ENCODE peak calls at places on chromosomes 16 and 17, in seven cellular contexts. G, W, V, Q, P, K and S are unnamed samples.

GRCh38 chr16:30660424-30661251 is 2.4 kb downstream of the FBRS start:
- DNase-seq in V (no peak), K (no peak), G (no peak), W (no peak), P (no peak), Q (no peak), S (no peak)

GRCh38 chr17:51371732-51372151 is 111.4 kb downstream of the UTP18 start:
- DNase-seq in G (peak; percentile 61), V (no peak), P (peak; percentile 58), K (no peak), W (no peak), Q (no peak), S (peak; percentile 28)

GRCh38 chr17:60107526-60108257 is 29.0 kb upstream of the HEATR6 start:
- DNase-seq in W (no peak), Q (no peak), V (no peak), G (no peak), P (no peak), K (no peak), S (no peak)

GRCh38 chr17:75721463-75722011 is 278 bp downstream of the ITGB4 start:
- DNase-seq in P (peak; percentile 10), V (peak; percentile 23), K (no peak), G (no peak), Q (no peak), W (no peak), S (no peak)

GRCh38 chr16:65956100-65956499 is 410.4 kb upstream of the CDH5 start:
- DNase-seq in W (peak; percentile 64), Q (no peak), V (no peak), P (no peak), K (no peak), G (no peak), S (no peak)

GRCh38 chr17:63966646-63967265 is 6.0 kb downstream of the SCN4A start:
- DNase-seq in P (no peak), W (no peak), Q (no peak), G (no peak), V (no peak), K (no peak), S (peak; percentile 60)

GRCh38 chr17:57587201-57587870 is 157.8 kb downstream of the CCDC182 start:
- DNase-seq in G (no peak), P (no peak), Q (no peak), W (no peak), V (no peak), K (no peak), S (no peak)

GRCh38 chr16:49140618-49141017 is 141.0 kb downstream of the CBLN1 start:
- DNase-seq in P (no peak), V (no peak), K (no peak), G (no peak), Q (no peak), W (no peak), S (no peak)

GRCh38 chr16:70407811-70408274 is 31.1 kb downstream of the ST3GAL2 start:
- DNase-seq in W (no peak), V (no peak), P (no peak), K (no peak), Q (no peak), G (no peak), S (no peak)

GRCh38 chr16:50737420-50737959 is 4.4 kb upstream of the CYLD start:
- DNase-seq in K (no peak), V (no peak), Q (no peak), G (no peak), P (no peak), W (no peak), S (no peak)

GRCh38 chr17:62392908-62393307 is 12.6 kb downstream of the EFCAB3 start:
- DNase-seq in Q (no peak), W (no peak), K (no peak), V (no peak), P (no peak), G (no peak), S (no peak)

GRCh38 chr17:66661411-66661843 is 173.5 kb upstream of the CACNG5 start:
- DNase-seq in W (no peak), G (no peak), K (peak; percentile 59), P (no peak), V (no peak), Q (no peak), S (no peak)

GRCh38 chr17:79353548-79353947 is 257.3 kb downstream of the RBFOX3 start:
- DNase-seq in K (no peak), P (no peak), W (no peak), V (no peak), Q (no peak), G (no peak), S (no peak)
- TF ChIP-seq POLR2A in K (no peak), P (no peak), W (no peak), V (no peak), Q (no peak), G (no peak), S (no peak)

GRCh38 chr16:28974437-28975157 is at the start of gene SPNS1:
- DNase-seq in G (peak; percentile 98), Q (peak; percentile 100), V (peak; percentile 99), P (peak; percentile 98), K (peak; percentile 97), W (peak; percentile 99), S (peak; percentile 74)
- TF ChIP-seq POLR2A in G (no peak), Q (peak; percentile 80), V (peak; percentile 64), P (no peak), K (peak; percentile 23), W (peak; percentile 31), S (peak; percentile 92)

GRCh38 chr17:43368740-43369506 is 29.9 kb upstream of the ARL4D start:
- DNase-seq in Q (no peak), W (peak; percentile 89), V (peak; percentile 91), P (peak; percentile 89), G (peak; percentile 78), K (peak; percentile 74), S (no peak)
- TF ChIP-seq POLR2A in Q (peak; percentile 73), W (peak; percentile 54), V (peak; percentile 22), P (peak; percentile 30), G (no peak), K (peak; percentile 33), S (peak; percentile 76)

GRCh38 chr17:65558311-65558682 is 3.2 kb downstream of the AXIN2 start:
- DNase-seq in K (no peak), Q (no peak), W (no peak), G (no peak), V (no peak), P (no peak), S (no peak)

GRCh38 chr17:65556014-65556909 is 5.2 kb downstream of the AXIN2 start:
- DNase-seq in W (peak; percentile 86), G (peak; percentile 81), V (peak; percentile 85), P (peak; percentile 82), Q (peak; percentile 43), K (peak; percentile 62), S (no peak)

GRCh38 chr17:65558683-65559311 is 2.7 kb downstream of the AXIN2 start:
- DNase-seq in V (no peak), G (no peak), K (no peak), W (no peak), P (no peak), Q (no peak), S (no peak)

GRCh38 chr17:65556910-65557348 is 4.5 kb downstream of the AXIN2 start:
- DNase-seq in Q (no peak), W (no peak), V (no peak), K (no peak), G (no peak), P (no peak), S (no peak)

GRCh38 chr17:65557349-65558310 is 3.8 kb downstream of the AXIN2 start:
- DNase-seq in V (no peak), Q (no peak), W (no peak), K (no peak), P (no peak), G (no peak), S (no peak)
- TF ChIP-seq POLR2A in V (no peak), Q (no peak), W (no peak), K (peak; percentile 22), P (no peak), G (no peak), S (no peak)

GRCh38 chr16:89696598-89697128 is 4.8 kb downstream of the SPATA2L start:
- DNase-seq in Q (peak; percentile 77), V (no peak), G (no peak), K (no peak), P (no peak), W (no peak), S (no peak)
- TF ChIP-seq POLR2A in Q (no peak), V (no peak), G (no peak), K (no peak), P (no peak), W (no peak), S (peak; percentile 52)

GRCh38 chr17:20125724-20126123 is 116.6 kb downstream of the SPECC1 start:
- DNase-seq in W (no peak), V (no peak), P (no peak), K (no peak), Q (no peak), G (no peak), S (no peak)

GRCh38 chr17:20120835-20121234 is 111.7 kb downstream of the SPECC1 start:
- DNase-seq in P (no peak), W (no peak), K (no peak), Q (no peak), G (no peak), V (no peak), S (no peak)

GRCh38 chr17:20122236-20122879 is 113.2 kb downstream of the SPECC1 start:
- DNase-seq in G (no peak), W (no peak), V (no peak), Q (no peak), K (no peak), P (peak; percentile 5), S (no peak)

GRCh38 chr17:20121359-20122235 is 112.4 kb downstream of the SPECC1 start:
- DNase-seq in W (no peak), K (no peak), G (peak; percentile 84), P (peak; percentile 65), Q (peak; percentile 46), V (peak; percentile 50), S (peak; percentile 23)

GRCh38 chr17:20123209-20123608 is 114.0 kb downstream of the SPECC1 start:
- DNase-seq in W (no peak), Q (no peak), K (no peak), P (no peak), V (no peak), G (no peak), S (no peak)
- TF ChIP-seq POLR2A in W (no peak), Q (no peak), K (no peak), P (no peak), V (no peak), G (no peak), S (no peak)